ENCODE peak calls at places on chromosomes 2 and 18, in six cellular contexts. A is hypothalamus; X is stimulated activated CD4-positive, alpha-beta T cell treated with anti-CD3 and anti-CD28 coated beads, Interleukin-2, amount 100 ng/mL, for 48 hours; W is esophagus squamous epithelium; K is NCI-H1694 treated with DMSO at 0.1 percent for 48 hours; Q is ureter. B is an unnamed sample.

GRCh38 chr2:26982102-26982742 is 11.8 kb downstream of the MAPRE3 start:
- DNase-seq in A (peak), X (no peak), W (no peak), K (peak), Q (peak), B (no peak)

GRCh38 chr2:239857591-239857990 is 167.6 kb downstream of the NDUFA10 start:
- DNase-seq in A (no peak), X (no peak), W (no peak), K (no peak), Q (peak), B (peak)

GRCh38 chr18:21361297-21361880 is 119.4 kb downstream of the GREB1L start:
- DNase-seq in A (no peak), X (no peak), W (no peak), K (no peak), Q (no peak), B (no peak)

GRCh38 chr2:138665932-138666331 is 114.3 kb downstream of the NXPH2 start:
- DNase-seq in A (no peak), X (no peak), W (no peak), K (no peak), Q (no peak), B (no peak)

GRCh38 chr2:240435457-240435954 is at the start of gene GPC1:
- DNase-seq in A (peak), X (peak), W (no peak), K (no peak), Q (no peak), B (peak)

GRCh38 chr2:12548906-12549305 is 167.8 kb upstream of the TRIB2 start:
- DNase-seq in A (no peak), X (no peak), W (no peak), K (no peak), Q (no peak), B (no peak)

GRCh38 chr18:24267878-24268277 is 129.0 kb downstream of the CABYR start:
- DNase-seq in A (no peak), X (no peak), W (no peak), K (no peak), Q (no peak), B (no peak)

GRCh38 chr2:56754627-56755026 is 570.8 kb downstream of the CCDC85A start:
- DNase-seq in A (no peak), X (no peak), W (no peak), K (no peak), Q (no peak), B (no peak)

GRCh38 chr2:53641290-53641689 is 126.3 kb upstream of the CHAC2 start:
- DNase-seq in A (no peak), X (no peak), W (no peak), K (no peak), Q (no peak), B (no peak)

GRCh38 chr2:46101557-46102220 is 195.5 kb upstream of the EPAS1 start:
- DNase-seq in A (no peak), X (no peak), W (no peak), K (no peak), Q (no peak), B (no peak)

GRCh38 chr18:63368611-63369010 is 1.6 kb upstream of the KDSR start:
- DNase-seq in A (no peak), X (no peak), W (no peak), K (no peak), Q (no peak), B (no peak)

B was measured in stimulated activated effector memory CD8-positive, alpha-beta T cell treated with anti-CD3 and anti-CD28 coated beads, Interleukin-12 subunit alpha, Interleukin-12 subunit beta, amount 100 ng/mL, for 72 hours.